ENCODE peak calls at places on chromosomes 7 and 10, in seven cellular contexts. V is fibroblast of lung, A is RWPE1, P is keratinocyte, S is pancreas, Z is OCI-LY7, W is PC-9. I is an unnamed sample.

GRCh38 chr7:108528183-108528712 is 2.3 kb upstream of the PNPLA8 start:
- DNase-seq in V (no peak), A (peak; percentile 64), P (no peak), S (no peak), Z (no peak), W (peak; percentile 94), I (peak; percentile 80)

GRCh38 chr7:191105-192034 is 1.0 kb upstream of the FAM20C start:
- DNase-seq in V (peak; percentile 90), A (peak; percentile 64), P (peak; percentile 7), S (no peak), Z (no peak), W (no peak), I (no peak)

GRCh38 chr10:6912424-6912823 is 332.3 kb upstream of the PRKCQ start:
- DNase-seq in V (peak; percentile 87), A (peak; percentile 86), P (peak; percentile 38), S (no peak), Z (no peak), W (peak; percentile 41), I (peak; percentile 86)

GRCh38 chr7:135943266-135943889 is 33.8 kb downstream of the MTPN start:
- DNase-seq in V (no peak), A (no peak), P (no peak), S (no peak), Z (peak; percentile 33), W (no peak), I (no peak)

GRCh38 chr7:11613292-11613930 is 218.6 kb downstream of the THSD7A start:
- DNase-seq in V (no peak), A (no peak), P (no peak), S (no peak), Z (no peak), W (no peak), I (no peak)

GRCh38 chr10:17022898-17023297 is 106.7 kb downstream of the CUBN start:
- DNase-seq in V (no peak), A (no peak), P (no peak), S (no peak), Z (no peak), W (no peak), I (no peak)

GRCh38 chr10:17029581-17030271 is 99.9 kb downstream of the CUBN start:
- DNase-seq in V (peak; percentile 78), A (peak; percentile 73), P (no peak), S (peak; percentile 12), Z (no peak), W (no peak), I (no peak)

GRCh38 chr7:122691569-122692235 is 7.2 kb downstream of the RNF133 start:
- DNase-seq in V (no peak), A (no peak), P (no peak), S (no peak), Z (no peak), W (no peak), I (no peak)

GRCh38 chr7:91398341-91398740 is 134.1 kb downstream of the FZD1 start:
- DNase-seq in V (no peak), A (no peak), P (no peak), S (no peak), Z (no peak), W (no peak), I (no peak)

GRCh38 chr7:158995514-158995913 is 139.2 kb downstream of the DYNC2I1 start:
- DNase-seq in V (no peak), A (no peak), P (no peak), S (no peak), Z (no peak), W (no peak), I (no peak)

GRCh38 chr7:156609010-156609877 is 31.3 kb upstream of the RNF32 start:
- DNase-seq in V (no peak), A (no peak), P (no peak), S (no peak), Z (no peak), W (no peak), I (no peak)

GRCh38 chr7:111561659-111561908 is 708 bp downstream of the IMMP2L start:
- DNase-seq in V (no peak), A (no peak), P (no peak), S (no peak), Z (no peak), W (no peak), I (no peak)

GRCh38 chr10:19971343-19971742 is 155.1 kb downstream of the PLXDC2 start:
- DNase-seq in V (peak; percentile 7), A (no peak), P (no peak), S (no peak), Z (no peak), W (no peak), I (no peak)

GRCh38 chr7:3559178-3559765 is 258.2 kb downstream of the SDK1 start:
- DNase-seq in V (peak; percentile 99), A (peak; percentile 89), P (peak; percentile 48), S (peak; percentile 20), Z (no peak), W (peak; percentile 44), I (peak; percentile 79)

GRCh38 chr10:90856964-90857634 is 740 bp downstream of the HTR7 start:
- DNase-seq in V (no peak), A (no peak), P (no peak), S (no peak), Z (no peak), W (no peak), I (no peak)

GRCh38 chr10:17533731-17534130 is 79.3 kb upstream of the ST8SIA6 start:
- DNase-seq in V (peak; percentile 40), A (no peak), P (no peak), S (no peak), Z (no peak), W (no peak), I (peak; percentile 16)

GRCh38 chr7:77657427-77658331 is 38.6 kb upstream of the RSBN1L start:
- DNase-seq in V (peak; percentile 61), A (peak; percentile 39), P (no peak), S (peak; percentile 18), Z (peak; percentile 74), W (peak; percentile 50), I (no peak)

DNA sequence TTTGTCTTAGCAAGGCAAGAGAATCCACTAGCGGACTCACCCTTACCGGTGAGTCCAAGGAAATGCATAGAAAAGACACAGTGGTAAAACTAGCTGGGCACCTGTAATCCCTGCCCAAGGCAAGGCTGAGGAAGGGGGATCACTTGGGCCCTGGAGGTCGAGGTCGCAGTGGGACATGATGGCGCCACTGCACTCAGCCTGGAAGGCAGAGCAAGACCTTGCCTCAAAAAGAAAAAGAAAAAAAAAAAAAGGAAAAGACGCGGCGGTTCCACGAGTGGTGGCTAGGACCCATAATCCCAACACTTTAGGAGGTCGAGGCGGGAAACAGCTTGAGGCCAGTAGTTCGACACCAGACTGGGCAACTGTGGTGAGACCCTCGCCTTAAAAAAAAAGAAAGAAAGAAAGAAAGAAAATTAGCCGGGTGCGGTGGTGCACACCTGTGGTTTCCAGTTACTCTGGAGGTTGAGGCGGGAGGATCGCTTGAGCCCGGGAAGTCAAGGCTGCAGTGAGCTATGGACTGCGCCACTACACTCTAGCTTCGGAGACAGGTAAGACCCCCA is 808 bp upstream of the OTUD1 start:
- DNase-seq in V (no peak), A (no peak), P (no peak), S (no peak), Z (no peak), W (no peak), I (no peak)
- H3K27ac ChIP-seq in V (peak overlapping the region; percentile 13), A (peak overlapping the region; percentile 96), P (peak overlapping the region; percentile 67), S (peak overlapping the region; percentile 63), Z (no peak overlapping the region), W (peak overlapping the region; percentile 37), I (peak overlapping the region; percentile 70)

GRCh38 chr7:134767567-134768168 is 11.8 kb upstream of the CALD1 start:
- DNase-seq in V (no peak), A (no peak), P (no peak), S (no peak), Z (peak; percentile 85), W (no peak), I (no peak)
- H3K27ac ChIP-seq in V (peak overlapping the region; percentile 74), A (no peak overlapping the region), P (no peak overlapping the region), S (no peak overlapping the region), Z (peak overlapping the region; percentile 57), W (no peak overlapping the region), I (no peak overlapping the region)

DNA sequence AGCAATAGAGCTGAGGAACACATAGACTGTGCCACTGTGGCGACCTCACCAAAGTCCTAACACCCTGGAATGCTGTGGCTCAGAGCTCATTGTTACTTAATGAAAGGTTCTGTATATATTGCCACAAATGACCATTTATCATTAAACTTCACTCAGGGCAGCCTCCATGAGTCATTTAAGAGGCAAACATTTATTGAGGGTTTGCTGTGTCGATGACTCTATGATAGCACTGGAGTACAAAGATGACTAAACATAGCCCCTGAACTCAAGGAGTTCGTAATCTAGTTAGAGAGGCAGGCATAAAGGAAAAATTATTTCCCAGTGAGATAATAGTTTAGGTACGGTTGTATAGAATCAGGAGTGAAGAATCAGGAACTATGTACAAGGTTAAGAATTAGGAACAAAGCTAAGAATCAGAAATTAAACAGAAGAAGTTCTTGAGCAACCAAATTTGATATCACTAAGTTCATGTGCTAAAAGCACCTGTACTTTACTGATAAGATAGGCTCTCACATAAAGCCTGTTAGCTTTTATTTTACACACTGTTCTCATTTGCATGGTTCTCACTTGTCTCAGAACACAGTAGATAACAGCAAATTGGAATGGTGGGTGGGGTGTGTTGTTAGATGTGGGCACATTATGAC is 7.9 kb downstream of the ENTPD7 start:
- DNase-seq in V (peak; percentile 57), A (peak; percentile 71), P (no peak), S (no peak), Z (no peak), W (peak; percentile 97), I (no peak)
- H3K27ac ChIP-seq in V (peak overlapping the region; percentile 38), A (no peak overlapping the region), P (peak overlapping the region; percentile 53), S (peak overlapping the region; percentile 10), Z (no peak overlapping the region), W (peak overlapping the region; percentile 76), I (peak overlapping the region; percentile 51)

GRCh38 chr10:93992400-93993030 is 1.2 kb upstream of the PLCE1 start:
- DNase-seq in V (peak; percentile 13), A (no peak), P (no peak), S (no peak), Z (no peak), W (no peak), I (no peak)

GRCh38 chr10:93993414-93993781 is 333 bp upstream of the PLCE1 start:
- DNase-seq in V (no peak), A (no peak), P (no peak), S (no peak), Z (no peak), W (no peak), I (no peak)

GRCh38 chr10:93993782-93994668 is at the start of gene PLCE1:
- DNase-seq in V (peak; percentile 15), A (peak; percentile 58), P (no peak), S (peak; percentile 69), Z (no peak), W (peak; percentile 42), I (no peak)

GRCh38 chr10:93991101-93991500 is 2.6 kb upstream of the PLCE1 start:
- DNase-seq in V (peak; percentile 12), A (no peak), P (no peak), S (no peak), Z (no peak), W (no peak), I (no peak)

GRCh38 chr10:93991596-93992284 is 2.0 kb upstream of the PLCE1 start:
- DNase-seq in V (peak; percentile 68), A (peak; percentile 71), P (no peak), S (peak; percentile 38), Z (no peak), W (peak; percentile 75), I (no peak)
- H3K27ac ChIP-seq in V (no peak overlapping the region), A (peak overlapping the region; percentile 41), P (no peak overlapping the region), S (peak overlapping the region; percentile 22), Z (no peak overlapping the region), W (peak overlapping the region; percentile 26), I (no peak overlapping the region)

GRCh38 chr7:85630904-85631582 is 444.2 kb upstream of the SEMA3D start:
- DNase-seq in V (peak; percentile 30), A (no peak), P (no peak), S (no peak), Z (no peak), W (no peak), I (no peak)
- H3K27ac ChIP-seq in V (no peak overlapping the region), A (no peak overlapping the region), P (no peak overlapping the region), S (no peak overlapping the region), Z (no peak overlapping the region), W (no peak overlapping the region), I (no peak overlapping the region)

I was measured in epithelial cell of prostate.